ENCODE peak calls at places on chromosomes 2 and 18, in six cellular contexts. One of them, this sample, is unnamed.

GRCh38 chr2:25938345-25938744 is 44.0 kb downstream of the KIF3C start:
- DNase-seq in IMR-90: no peak
- DNase-seq in adrenal gland: no peak
- DNase-seq in HCT116: no peak
- DNase-seq in gastrocnemius medialis: peak; percentile 68
- DNase-seq in dorsolateral prefrontal cortex: no peak
- DNase-seq in this sample: no peak

GRCh38 chr2:119827866-119828507 is 68.3 kb downstream of the PTPN4 start:
- DNase-seq in dorsolateral prefrontal cortex: no peak
- DNase-seq in adrenal gland: no peak
- DNase-seq in IMR-90: peak; percentile 47
- DNase-seq in HCT116: no peak
- DNase-seq in gastrocnemius medialis: no peak
- DNase-seq in this sample: peak; percentile 76

GRCh38 chr2:230842473-230842872 is 22.3 kb upstream of the ITM2C start:
- DNase-seq in gastrocnemius medialis: no peak
- DNase-seq in dorsolateral prefrontal cortex: no peak
- DNase-seq in IMR-90: no peak
- DNase-seq in HCT116: no peak
- DNase-seq in adrenal gland: no peak
- DNase-seq in this sample: peak; percentile 14

GRCh38 chr2:71526975-71527374 is 73.6 kb downstream of the DYSF start:
- DNase-seq in adrenal gland: no peak
- DNase-seq in IMR-90: no peak
- DNase-seq in HCT116: no peak
- DNase-seq in dorsolateral prefrontal cortex: no peak
- DNase-seq in gastrocnemius medialis: no peak
- DNase-seq in this sample: no peak

GRCh38 chr18:54173250-54173649 is 51.2 kb downstream of the MBD2 start:
- DNase-seq in HCT116: no peak
- DNase-seq in dorsolateral prefrontal cortex: no peak
- DNase-seq in adrenal gland: no peak
- DNase-seq in IMR-90: no peak
- DNase-seq in gastrocnemius medialis: no peak
- DNase-seq in this sample: no peak

GRCh38 chr2:232292395-232293154 is 86.0 kb upstream of the ALPP start:
- DNase-seq in adrenal gland: peak; percentile 36
- DNase-seq in dorsolateral prefrontal cortex: no peak
- DNase-seq in IMR-90: peak; percentile 51
- DNase-seq in HCT116: peak; percentile 54
- DNase-seq in gastrocnemius medialis: no peak
- DNase-seq in this sample: peak; percentile 66

GRCh38 chr2:68466361-68466777 is 725 bp downstream of the FBXO48 start:
- DNase-seq in IMR-90: peak; percentile 78
- DNase-seq in gastrocnemius medialis: no peak
- DNase-seq in adrenal gland: no peak
- DNase-seq in HCT116: no peak
- DNase-seq in dorsolateral prefrontal cortex: no peak
- DNase-seq in this sample: peak; percentile 79

GRCh38 chr2:218230882-218231281 is 13.9 kb downstream of the ARPC2 start:
- DNase-seq in dorsolateral prefrontal cortex: no peak
- DNase-seq in IMR-90: peak; percentile 42
- DNase-seq in HCT116: no peak
- DNase-seq in adrenal gland: no peak
- DNase-seq in gastrocnemius medialis: no peak
- DNase-seq in this sample: peak; percentile 49

GRCh38 chr2:167492486-167492885 is 604.2 kb downstream of the XIRP2 start:
- DNase-seq in HCT116: no peak
- DNase-seq in dorsolateral prefrontal cortex: no peak
- DNase-seq in adrenal gland: no peak
- DNase-seq in IMR-90: peak; percentile 22
- DNase-seq in gastrocnemius medialis: no peak
- DNase-seq in this sample: no peak

GRCh38 chr2:205730701-205731271 is 48.5 kb downstream of the NRP2 start:
- DNase-seq in gastrocnemius medialis: no peak
- DNase-seq in HCT116: no peak
- DNase-seq in dorsolateral prefrontal cortex: no peak
- DNase-seq in adrenal gland: no peak
- DNase-seq in IMR-90: peak; percentile 78
- DNase-seq in this sample: peak; percentile 83

GRCh38 chr2:103656558-103656957 is 894.7 kb downstream of the TMEM182 start:
- DNase-seq in gastrocnemius medialis: no peak
- DNase-seq in adrenal gland: no peak
- DNase-seq in IMR-90: no peak
- DNase-seq in dorsolateral prefrontal cortex: no peak
- DNase-seq in HCT116: no peak
- DNase-seq in this sample: no peak

GRCh38 chr2:172082105-172082943 is 3.0 kb upstream of the DLX1 start:
- DNase-seq in IMR-90: no peak
- DNase-seq in dorsolateral prefrontal cortex: no peak
- DNase-seq in gastrocnemius medialis: no peak
- DNase-seq in HCT116: no peak
- DNase-seq in adrenal gland: no peak
- DNase-seq in this sample: no peak

GRCh38 chr2:226121339-226121738 is 678.3 kb downstream of the IRS1 start:
- DNase-seq in adrenal gland: no peak
- DNase-seq in IMR-90: peak; percentile 17
- DNase-seq in HCT116: no peak
- DNase-seq in gastrocnemius medialis: no peak
- DNase-seq in dorsolateral prefrontal cortex: no peak
- DNase-seq in this sample: peak; percentile 85

GRCh38 chr2:231370429-231370748 is 25.1 kb upstream of the B3GNT7 start:
- DNase-seq in IMR-90: no peak
- DNase-seq in HCT116: no peak
- DNase-seq in gastrocnemius medialis: no peak
- DNase-seq in adrenal gland: no peak
- DNase-seq in dorsolateral prefrontal cortex: no peak
- DNase-seq in this sample: no peak

GRCh38 chr2:11099122-11100065 is 55.9 kb upstream of the SLC66A3 start:
- DNase-seq in adrenal gland: no peak
- DNase-seq in dorsolateral prefrontal cortex: no peak
- DNase-seq in HCT116: no peak
- DNase-seq in gastrocnemius medialis: no peak
- DNase-seq in IMR-90: no peak
- DNase-seq in this sample: no peak

GRCh38 chr18:79587298-79588125 is 92.1 kb upstream of the CTDP1 start:
- DNase-seq in HCT116: no peak
- DNase-seq in gastrocnemius medialis: no peak
- DNase-seq in adrenal gland: no peak
- DNase-seq in dorsolateral prefrontal cortex: peak; percentile 25
- DNase-seq in IMR-90: no peak
- DNase-seq in this sample: no peak

GRCh38 chr2:188474316-188474715 is 182.6 kb downstream of the GULP1 start:
- DNase-seq in gastrocnemius medialis: no peak
- DNase-seq in IMR-90: no peak
- DNase-seq in adrenal gland: no peak
- DNase-seq in HCT116: no peak
- DNase-seq in dorsolateral prefrontal cortex: no peak
- DNase-seq in this sample: no peak

GRCh38 chr2:197159681-197160211 is 150.8 kb downstream of the ANKRD44 start:
- DNase-seq in dorsolateral prefrontal cortex: no peak
- DNase-seq in adrenal gland: no peak
- DNase-seq in IMR-90: peak; percentile 85
- DNase-seq in HCT116: peak; percentile 50
- DNase-seq in gastrocnemius medialis: no peak
- DNase-seq in this sample: peak; percentile 66

GRCh38 chr2:157190151-157190550 is 67.4 kb upstream of the GALNT5 start:
- DNase-seq in dorsolateral prefrontal cortex: no peak
- DNase-seq in gastrocnemius medialis: no peak
- DNase-seq in HCT116: no peak
- DNase-seq in IMR-90: peak; percentile 90
- DNase-seq in adrenal gland: no peak
- DNase-seq in this sample: peak; percentile 82

GRCh38 chr2:10084567-10084910 is 4.3 kb upstream of the CYS1 start:
- DNase-seq in HCT116: no peak
- DNase-seq in adrenal gland: no peak
- DNase-seq in IMR-90: no peak
- DNase-seq in gastrocnemius medialis: no peak
- DNase-seq in dorsolateral prefrontal cortex: no peak
- DNase-seq in this sample: no peak

GRCh38 chr2:67516899-67517530 is 119.9 kb downstream of the ETAA1 start:
- DNase-seq in gastrocnemius medialis: no peak
- DNase-seq in adrenal gland: no peak
- DNase-seq in HCT116: no peak
- DNase-seq in IMR-90: peak; percentile 98
- DNase-seq in dorsolateral prefrontal cortex: no peak
- DNase-seq in this sample: peak; percentile 89

GRCh38 chr2:7639476-7639875 is 722.3 kb downstream of the RNF144A start:
- DNase-seq in gastrocnemius medialis: no peak
- DNase-seq in HCT116: no peak
- DNase-seq in adrenal gland: no peak
- DNase-seq in IMR-90: no peak
- DNase-seq in dorsolateral prefrontal cortex: no peak
- DNase-seq in this sample: no peak

GRCh38 chr2:171522804-171523338 is 597 bp downstream of the CYBRD1 start:
- DNase-seq in adrenal gland: peak; percentile 48
- DNase-seq in gastrocnemius medialis: no peak
- DNase-seq in dorsolateral prefrontal cortex: no peak
- DNase-seq in HCT116: no peak
- DNase-seq in IMR-90: no peak
- DNase-seq in this sample: peak; percentile 22

GRCh38 chr2:20624156-20624883 is 26.6 kb downstream of the HS1BP3 start:
- DNase-seq in adrenal gland: no peak
- DNase-seq in gastrocnemius medialis: no peak
- DNase-seq in HCT116: no peak
- DNase-seq in dorsolateral prefrontal cortex: peak; percentile 44
- DNase-seq in IMR-90: no peak
- DNase-seq in this sample: no peak

GRCh38 chr2:189161894-189162293 is 17.7 kb downstream of the COL5A2 start:
- DNase-seq in adrenal gland: no peak
- DNase-seq in dorsolateral prefrontal cortex: no peak
- DNase-seq in gastrocnemius medialis: no peak
- DNase-seq in IMR-90: no peak
- DNase-seq in HCT116: no peak
- DNase-seq in this sample: no peak

GRCh38 chr2:32768387-32769174 is 140.7 kb downstream of the TTC27 start:
- DNase-seq in adrenal gland: no peak
- DNase-seq in IMR-90: no peak
- DNase-seq in gastrocnemius medialis: no peak
- DNase-seq in dorsolateral prefrontal cortex: no peak
- DNase-seq in HCT116: no peak
- DNase-seq in this sample: no peak

GRCh38 chr2:173766537-173767289 is 198.5 kb downstream of the SP3 start:
- DNase-seq in IMR-90: no peak
- DNase-seq in HCT116: no peak
- DNase-seq in dorsolateral prefrontal cortex: no peak
- DNase-seq in adrenal gland: no peak
- DNase-seq in gastrocnemius medialis: no peak
- DNase-seq in this sample: no peak

DNA sequence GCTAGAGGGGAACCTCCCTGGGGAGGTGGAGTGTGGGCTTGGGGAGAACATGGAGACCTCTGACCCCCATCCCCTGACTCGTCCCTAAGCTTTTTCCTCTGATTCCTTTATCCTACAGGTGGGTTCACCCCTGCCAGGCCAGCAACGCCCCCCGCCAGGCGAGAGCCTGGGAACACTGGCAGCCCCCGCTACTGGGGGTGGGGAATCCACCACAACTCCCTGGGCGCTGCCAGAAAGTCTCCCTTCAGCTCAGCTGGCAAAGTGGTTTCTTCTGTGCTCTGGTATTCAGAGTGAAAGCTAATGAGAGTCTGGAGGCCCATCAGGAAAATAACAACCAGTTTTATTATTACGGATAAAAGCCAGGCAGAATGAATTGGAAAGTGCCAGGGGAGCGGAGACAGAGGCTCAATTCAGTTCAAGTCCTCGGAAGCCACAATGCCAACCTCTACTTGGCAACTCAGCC is 2.8 kb downstream of the DIPK1C start:
- DNase-seq in dorsolateral prefrontal cortex: peak; percentile 58
- DNase-seq in IMR-90: no peak
- DNase-seq in gastrocnemius medialis: no peak
- DNase-seq in HCT116: no peak
- DNase-seq in adrenal gland: no peak
- DNase-seq in this sample: no peak
- H3K4me3 ChIP-seq in dorsolateral prefrontal cortex: peak overlapping the region; percentile 82
- H3K4me3 ChIP-seq in IMR-90: no peak overlapping the region
- H3K4me3 ChIP-seq in gastrocnemius medialis: no peak overlapping the region
- H3K4me3 ChIP-seq in HCT116: no peak overlapping the region
- H3K4me3 ChIP-seq in adrenal gland: no peak overlapping the region
- H3K4me3 ChIP-seq in this sample: no peak overlapping the region

GRCh38 chr2:23653326-23653725 is 268.3 kb downstream of the KLHL29 start:
- DNase-seq in dorsolateral prefrontal cortex: no peak
- DNase-seq in adrenal gland: no peak
- DNase-seq in IMR-90: no peak
- DNase-seq in gastrocnemius medialis: no peak
- DNase-seq in HCT116: no peak
- DNase-seq in this sample: peak; percentile 80
- TF ChIP-seq CTCF in dorsolateral prefrontal cortex: no peak
- TF ChIP-seq CTCF in adrenal gland: no peak
- TF ChIP-seq CTCF in IMR-90: no peak
- TF ChIP-seq CTCF in gastrocnemius medialis: no peak
- TF ChIP-seq CTCF in HCT116: no peak
- TF ChIP-seq CTCF in this sample: no peak

GRCh38 chr2:122108186-122108585 is 352.7 kb downstream of the TSN start:
- DNase-seq in dorsolateral prefrontal cortex: no peak
- DNase-seq in gastrocnemius medialis: no peak
- DNase-seq in adrenal gland: no peak
- DNase-seq in IMR-90: no peak
- DNase-seq in HCT116: no peak
- DNase-seq in this sample: no peak

GRCh38 chr2:122100371-122101150 is 345.1 kb downstream of the TSN start:
- DNase-seq in gastrocnemius medialis: no peak
- DNase-seq in dorsolateral prefrontal cortex: no peak
- DNase-seq in HCT116: no peak
- DNase-seq in IMR-90: peak; percentile 27
- DNase-seq in adrenal gland: no peak
- DNase-seq in this sample: peak; percentile 12

GRCh38 chr2:122101319-122101718 is 345.9 kb downstream of the TSN start:
- DNase-seq in gastrocnemius medialis: no peak
- DNase-seq in dorsolateral prefrontal cortex: no peak
- DNase-seq in HCT116: no peak
- DNase-seq in adrenal gland: no peak
- DNase-seq in IMR-90: no peak
- DNase-seq in this sample: no peak

GRCh38 chr2:122105171-122105884 is 349.9 kb downstream of the TSN start:
- DNase-seq in adrenal gland: no peak
- DNase-seq in dorsolateral prefrontal cortex: no peak
- DNase-seq in gastrocnemius medialis: no peak
- DNase-seq in HCT116: no peak
- DNase-seq in IMR-90: no peak
- DNase-seq in this sample: no peak

DNA sequence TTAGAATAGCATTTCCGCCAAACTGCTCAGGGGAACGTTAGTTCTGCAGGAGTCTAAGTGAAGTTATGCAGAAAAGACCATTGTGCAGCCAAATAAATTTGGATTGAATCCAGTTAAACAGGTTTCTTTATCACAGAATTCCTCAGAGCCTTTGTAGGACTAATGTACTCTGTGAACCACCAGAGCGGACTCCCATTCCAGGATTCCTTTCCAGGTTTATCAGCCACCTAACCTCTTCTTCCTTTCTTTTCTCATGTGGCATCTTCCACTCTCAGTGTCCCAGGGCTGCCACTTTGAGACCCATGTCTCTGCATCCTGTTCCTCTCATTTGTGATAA is 350.4 kb downstream of the TSN start:
- DNase-seq in IMR-90: no peak
- DNase-seq in dorsolateral prefrontal cortex: no peak
- DNase-seq in adrenal gland: no peak
- DNase-seq in gastrocnemius medialis: no peak
- DNase-seq in HCT116: no peak
- DNase-seq in this sample: no peak
- H3K4me3 ChIP-seq in IMR-90: no peak overlapping the region
- H3K4me3 ChIP-seq in dorsolateral prefrontal cortex: no peak overlapping the region
- H3K4me3 ChIP-seq in adrenal gland: no peak overlapping the region
- H3K4me3 ChIP-seq in gastrocnemius medialis: no peak overlapping the region
- H3K4me3 ChIP-seq in HCT116: no peak overlapping the region
- H3K4me3 ChIP-seq in this sample: no peak overlapping the region

GRCh38 chr18:45478889-45479288 is 136.4 kb upstream of the SLC14A2 start:
- DNase-seq in HCT116: no peak
- DNase-seq in dorsolateral prefrontal cortex: no peak
- DNase-seq in IMR-90: no peak
- DNase-seq in adrenal gland: no peak
- DNase-seq in gastrocnemius medialis: no peak
- DNase-seq in this sample: no peak
- TF ChIP-seq CTCF in HCT116: no peak
- TF ChIP-seq CTCF in dorsolateral prefrontal cortex: no peak
- TF ChIP-seq CTCF in IMR-90: no peak
- TF ChIP-seq CTCF in adrenal gland: no peak
- TF ChIP-seq CTCF in gastrocnemius medialis: no peak
- TF ChIP-seq CTCF in this sample: no peak

This sample was measured in fibroblast of mammary gland.